ENCODE peak calls at places on chromosome 15, in six cellular contexts. K is foreskin keratinocyte, R is MM.1S, Z is psoas muscle, C is endodermal cell, I is body of pancreas. T is an unnamed sample.

GRCh38 chr15:82047493-82048446 is 2.0 kb upstream of the MEX3B start:
- DNase-seq in I (peak; percentile 8), R (no peak), C (no peak), K (peak; percentile 53), Z (no peak), T (peak; percentile 43)

GRCh38 chr15:39167114-39168058 is 413.5 kb upstream of the THBS1 start:
- DNase-seq in Z (no peak), C (no peak), K (no peak), I (no peak), R (no peak), T (no peak)

GRCh38 chr15:63599401-63600000 is 2.3 kb downstream of the FBXL22 start:
- DNase-seq in C (peak; percentile 84), I (peak; percentile 86), Z (peak; percentile 85), K (peak; percentile 41), R (peak; percentile 65), T (peak; percentile 73)

GRCh38 chr15:45630958-45631691 is 3.7 kb upstream of the SQOR start:
- DNase-seq in I (no peak), Z (no peak), R (no peak), C (no peak), K (peak; percentile 97), T (peak; percentile 97)

GRCh38 chr15:65414841-65415621 is 7.7 kb downstream of the IGDCC4 start:
- DNase-seq in R (no peak), Z (peak; percentile 79), C (peak; percentile 94), I (peak; percentile 79), K (no peak), T (no peak)

GRCh38 chr15:101020451-101020850 is 101.3 kb downstream of the LRRK1 start:
- DNase-seq in Z (no peak), K (no peak), C (no peak), R (no peak), I (no peak), T (no peak)

GRCh38 chr15:92848852-92849598 is 51.1 kb upstream of the CHD2 start:
- DNase-seq in C (no peak), I (no peak), R (no peak), K (no peak), Z (no peak), T (no peak)

GRCh38 chr15:92665100-92665555 is 9.6 kb upstream of the FAM174B start:
- DNase-seq in C (peak; percentile 48), R (peak; percentile 87), Z (no peak), K (no peak), I (no peak), T (no peak)

GRCh38 chr15:62809968-62810260 is 232.6 kb upstream of the TPM1 start:
- DNase-seq in I (no peak), C (no peak), Z (no peak), K (no peak), R (no peak), T (no peak)

GRCh38 chr15:70160267-70160666 is 62.5 kb upstream of the TLE3 start:
- DNase-seq in C (peak; percentile 35), R (no peak), Z (no peak), I (no peak), K (no peak), T (peak; percentile 50)

GRCh38 chr15:90664650-90665287 is 52.4 kb upstream of the BLM start:
- DNase-seq in I (peak; percentile 44), Z (peak; percentile 80), C (no peak), R (no peak), K (no peak), T (no peak)

GRCh38 chr15:32130823-32131222 is 100.5 kb downstream of the CHRNA7 start:
- DNase-seq in I (no peak), Z (no peak), R (no peak), C (no peak), K (no peak), T (no peak)

GRCh38 chr15:42279234-42279723 is 6.0 kb upstream of the TMEM87A start:
- DNase-seq in K (no peak), I (no peak), R (no peak), Z (no peak), C (no peak), T (no peak)

GRCh38 chr15:92521624-92522008 is 127.9 kb downstream of the ST8SIA2 start:
- DNase-seq in K (peak; percentile 62), Z (peak; percentile 78), I (peak; percentile 88), C (peak; percentile 91), R (peak; percentile 71), T (peak; percentile 73)

GRCh38 chr15:101698314-101698713 is 26.0 kb downstream of the TARS3 start:
- DNase-seq in C (no peak), Z (no peak), R (no peak), K (peak; percentile 71), I (no peak), T (peak; percentile 57)

GRCh38 chr15:85100186-85100937 is 118.7 kb downstream of the PDE8A start:
- DNase-seq in Z (no peak), C (no peak), K (no peak), I (no peak), R (peak; percentile 10), T (no peak)

GRCh38 chr15:73021139-73021621 is 31.1 kb upstream of the NEO1 start:
- DNase-seq in I (peak; percentile 24), C (peak; percentile 79), Z (no peak), R (no peak), K (no peak), T (no peak)

GRCh38 chr15:63082366-63082765 is 39.3 kb upstream of the LACTB start:
- DNase-seq in I (no peak), K (peak; percentile 56), C (no peak), Z (no peak), R (no peak), T (peak; percentile 78)

GRCh38 chr15:44812029-44812517 is 75.7 kb downstream of the TRIM69 start:
- DNase-seq in C (no peak), K (no peak), I (peak; percentile 85), R (peak; percentile 53), Z (no peak), T (peak; percentile 59)

GRCh38 chr15:77721963-77722362 is 89.3 kb upstream of the LINGO1 start:
- DNase-seq in I (no peak), R (no peak), C (no peak), Z (no peak), K (no peak), T (no peak)

GRCh38 chr15:77720617-77721016 is 87.9 kb upstream of the LINGO1 start:
- DNase-seq in C (no peak), I (no peak), R (no peak), Z (no peak), K (no peak), T (no peak)

GRCh38 chr15:77717592-77717991 is 84.9 kb upstream of the LINGO1 start:
- DNase-seq in C (no peak), Z (no peak), R (no peak), I (no peak), K (no peak), T (no peak)

GRCh38 chr15:77719450-77719849 is 86.7 kb upstream of the LINGO1 start:
- DNase-seq in C (no peak), K (no peak), Z (no peak), R (no peak), I (no peak), T (no peak)

DNA sequence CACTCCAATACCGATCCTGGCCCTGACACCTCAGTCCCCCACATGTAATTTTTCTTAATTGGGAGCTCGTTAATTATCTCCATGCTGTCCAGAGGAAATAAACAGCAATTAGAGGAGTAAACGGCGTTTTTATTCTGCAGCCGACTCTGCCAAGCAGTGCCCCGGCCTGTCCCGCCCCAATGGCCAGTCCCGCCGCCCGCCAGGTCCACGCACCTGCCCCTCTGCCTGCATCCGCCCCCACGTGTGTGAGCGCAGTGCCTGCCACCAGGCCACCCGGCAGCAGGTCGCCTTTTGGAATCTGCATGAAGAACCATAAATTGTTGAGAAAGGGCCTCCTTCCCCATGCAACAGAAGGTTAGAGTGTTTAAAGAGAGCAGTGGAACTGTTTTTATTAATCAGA is 87.4 kb upstream of the LINGO1 start:
- DNase-seq in Z (no peak), I (no peak), C (no peak), R (no peak), K (no peak), T (no peak)
- H3K27me3 ChIP-seq in Z (peaks cover 32% of the 10 kb centered on the region), I (no peaks in the 10 kb centered on the region), C (no peaks in the 10 kb centered on the region), R (peaks cover 62% of the 10 kb centered on the region), K (peaks cover 17% of the 10 kb centered on the region), T (peaks cover 1% of the 10 kb centered on the region)

GRCh38 chr15:98723195-98723594 is 74.9 kb downstream of the IGF1R start:
- DNase-seq in I (no peak), Z (no peak), K (no peak), R (no peak), C (no peak), T (no peak)

GRCh38 chr15:98721166-98721565 is 72.8 kb downstream of the IGF1R start:
- DNase-seq in K (no peak), R (no peak), Z (no peak), C (no peak), I (no peak), T (no peak)

GRCh38 chr15:98722645-98723044 is 74.3 kb downstream of the IGF1R start:
- DNase-seq in Z (no peak), C (peak; percentile 36), R (no peak), I (no peak), K (no peak), T (no peak)

GRCh38 chr15:98720577-98720976 is 72.2 kb downstream of the IGF1R start:
- DNase-seq in C (no peak), Z (no peak), K (no peak), I (no peak), R (no peak), T (no peak)

GRCh38 chr15:98722209-98722608 is 73.9 kb downstream of the IGF1R start:
- DNase-seq in C (no peak), I (no peak), K (no peak), R (no peak), Z (no peak), T (no peak)
- H3K27me3 ChIP-seq in C (no peaks in the 10 kb centered on the region), I (no peaks in the 10 kb centered on the region), K (no peaks in the 10 kb centered on the region), R (no peaks in the 10 kb centered on the region), Z (no peaks in the 10 kb centered on the region), T (no peaks in the 10 kb centered on the region)

DNA sequence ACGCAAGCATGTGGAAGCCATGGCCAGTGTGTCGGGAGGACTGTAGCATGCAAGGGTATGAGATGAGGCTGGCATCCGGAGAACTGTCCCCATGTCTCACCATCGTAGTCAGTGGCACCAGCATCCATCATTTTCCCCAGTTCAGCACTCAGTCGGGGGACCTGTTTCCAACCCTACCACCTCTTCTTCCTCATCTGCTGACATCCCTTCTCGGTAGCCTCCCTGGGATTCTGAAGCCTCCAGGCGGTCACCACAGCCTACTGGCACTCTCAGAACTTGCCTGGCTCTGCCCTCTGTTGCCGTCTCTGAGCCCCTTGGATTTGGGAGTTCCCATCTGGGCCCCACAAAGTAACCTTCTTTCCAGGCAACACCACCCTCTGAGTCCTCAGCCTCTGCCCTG is 131.1 kb upstream of the ABHD17C start:
- DNase-seq in I (no peak), R (no peak), C (no peak), Z (no peak), K (no peak), T (no peak)
- H3K27me3 ChIP-seq in I (no peaks in the 10 kb centered on the region), R (no peaks in the 10 kb centered on the region), C (no peaks in the 10 kb centered on the region), Z (no peaks in the 10 kb centered on the region), K (no peaks in the 10 kb centered on the region), T (no peaks in the 10 kb centered on the region)

DNA sequence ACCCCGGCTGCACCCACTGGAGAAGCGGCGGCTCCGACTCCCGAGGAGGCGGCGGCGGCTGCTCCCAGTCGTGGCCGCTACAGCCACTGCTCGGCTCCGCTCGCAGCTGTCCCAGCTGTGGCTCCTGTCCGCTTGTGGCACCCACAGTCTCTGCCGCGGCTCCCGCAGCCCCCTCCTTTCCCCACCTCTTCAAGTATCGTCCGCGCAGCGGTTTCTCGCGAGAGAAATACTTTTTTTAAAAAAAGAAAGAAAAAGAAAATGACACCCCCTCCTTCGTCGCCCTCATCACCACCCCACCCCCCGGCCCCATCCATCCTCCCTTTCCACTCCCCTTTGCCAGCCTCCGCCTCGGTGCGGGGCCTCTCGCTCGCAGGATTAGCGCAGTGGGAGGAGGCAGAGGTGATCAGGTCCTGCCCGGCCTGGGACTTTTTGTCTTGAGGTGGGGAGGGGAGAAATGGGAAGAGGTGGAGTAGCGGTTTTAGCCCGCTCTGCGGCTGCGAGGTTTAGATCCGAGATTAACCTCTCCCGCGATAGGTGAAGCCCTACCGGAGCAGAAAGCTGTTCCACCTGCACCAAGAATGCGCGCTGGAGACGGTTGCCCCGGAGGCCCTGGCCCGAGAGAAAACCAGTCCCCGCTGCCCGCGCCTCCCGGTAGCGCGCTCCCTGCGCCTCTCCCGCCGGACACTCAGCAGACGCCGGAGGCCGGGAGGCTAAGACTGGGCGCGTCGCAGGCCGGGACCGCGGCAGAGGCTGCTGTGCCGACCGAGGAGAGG is at the start of gene FBN1:
- DNase-seq in C (peak; percentile 90), Z (peak; percentile 84), K (peak; percentile 74), R (peak; percentile 64), I (peak; percentile 29), T (no peak)
- H3K27me3 ChIP-seq in C (peaks cover 36% of the 10 kb centered on the region), Z (peaks cover 43% of the 10 kb centered on the region), K (peaks cover 10% of the 10 kb centered on the region), R (peaks cover 6% of the 10 kb centered on the region), I (peaks cover 4% of the 10 kb centered on the region), T (peaks cover 7% of the 10 kb centered on the region)

T was measured in bronchial epithelial cell.